ENCODE peak calls at places on chromosomes 4 and X, in ten cellular contexts. P is GM06990; K is fibroblast of the conjunctiva; W is substantia nigra; M is Caco-2; V is psoas muscle; Q is SK-N-SH; H is transverse colon; N is hippocampal formation; J is activated CD8-positive, alpha-beta memory T cell treated with anti-CD3 and anti-CD28 coated beads for 4 hours. C is an unnamed sample.

GRCh38 chrX:10496345-10496965 is 123.9 kb downstream of the MID1 start:
- DNase-seq in P (no peak), K (no peak), W (no peak), M (no peak), V (no peak), Q (peak), H (no peak), N (no peak), J (no peak), C (no peak)

GRCh38 chr4:185086053-185086452 is 57.0 kb upstream of the SLC25A4 start:
- DNase-seq in P (no peak), K (no peak), W (no peak), M (no peak), V (no peak), Q (no peak), H (no peak), N (no peak), J (no peak), C (no peak)

GRCh38 chr4:68951078-68951805 is at the start of gene UGT2A3:
- DNase-seq in P (no peak), K (no peak), W (no peak), M (no peak), V (no peak), Q (no peak), H (peak), N (no peak), J (no peak), C (no peak)

GRCh38 chrX:25020391-25021131 is 4.8 kb upstream of the ARX start:
- DNase-seq in P (peak), K (no peak), W (no peak), M (peak), V (no peak), Q (peak), H (no peak), N (no peak), J (no peak), C (peak)

GRCh38 chrX:25072247-25072646 is 56.5 kb upstream of the ARX start:
- DNase-seq in P (no peak), K (no peak), W (no peak), M (no peak), V (no peak), Q (no peak), H (no peak), N (no peak), J (no peak), C (no peak)

GRCh38 chrX:82961129-82961528 is 547.0 kb upstream of the POU3F4 start:
- DNase-seq in P (no peak), K (no peak), W (no peak), M (no peak), V (no peak), Q (no peak), H (no peak), N (no peak), J (no peak), C (no peak)

GRCh38 chrX:121641560-121641959 is 594.1 kb downstream of the GLUD2 start:
- DNase-seq in P (no peak), K (peak), W (no peak), M (no peak), V (no peak), Q (no peak), H (no peak), N (no peak), J (no peak), C (no peak)

GRCh38 chrX:71871367-71871766 is 39.3 kb upstream of the NHSL2 start:
- DNase-seq in P (no peak), K (no peak), W (no peak), M (no peak), V (no peak), Q (no peak), H (no peak), N (no peak), J (no peak), C (no peak)

GRCh38 chr4:168098257-168098717 is 6.0 kb downstream of the ANXA10 start:
- DNase-seq in P (no peak), K (no peak), W (no peak), M (no peak), V (no peak), Q (no peak), H (no peak), N (no peak), J (no peak), C (no peak)

GRCh38 chr4:80183196-80184052 is 13.9 kb upstream of the PRDM8 start:
- DNase-seq in P (no peak), K (no peak), W (no peak), M (no peak), V (peak), Q (peak), H (peak), N (no peak), J (no peak), C (no peak)

GRCh38 chr4:120844528-120844921 is 78.0 kb downstream of the PRDM5 start:
- DNase-seq in P (peak), K (no peak), W (no peak), M (no peak), V (no peak), Q (no peak), H (no peak), N (no peak), J (no peak), C (no peak)

GRCh38 chr4:171288816-171289432 is 524.3 kb upstream of the GALNTL6 start:
- DNase-seq in P (no peak), K (no peak), W (no peak), M (no peak), V (no peak), Q (no peak), H (no peak), N (no peak), J (no peak), C (no peak)